ENCODE peak calls at places on chromosomes 13 and 19, in seven cellular contexts. C is uterus, X is esophagus muscularis mucosa, M is B cell, Z is fibroblast of lung, B is H9, Q is MCF 10A. U is an unnamed sample.

GRCh38 chr13:63696055-63696454 is 2280.4 kb upstream of the PCDH20 start:
- DNase-seq in C (no peak), X (no peak), M (no peak), Z (peak), B (no peak), Q (no peak), U (peak)

GRCh38 chr19:29667941-29668340 is 2.7 kb downstream of the PLEKHF1 start:
- DNase-seq in C (no peak), X (no peak), M (no peak), Z (no peak), B (no peak), Q (no peak), U (no peak)

GRCh38 chr19:44677019-44677809 is 5.9 kb downstream of the CEACAM19 start:
- DNase-seq in C (no peak), X (no peak), M (no peak), Z (peak), B (peak), Q (peak), U (peak)

GRCh38 chr19:13060233-13060963 is 42.3 kb downstream of the LYL1 start:
- DNase-seq in C (peak), X (no peak), M (no peak), Z (peak), B (no peak), Q (no peak), U (no peak)

GRCh38 chr13:99398916-99399622 is 91.9 kb upstream of the GPR183 start:
- DNase-seq in C (no peak), X (no peak), M (no peak), Z (no peak), B (no peak), Q (no peak), U (no peak)

GRCh38 chr13:74056829-74057564 is 77.2 kb downstream of the KLF12 start:
- DNase-seq in C (peak), X (no peak), M (no peak), Z (no peak), B (no peak), Q (no peak), U (no peak)

GRCh38 chr13:47933688-47934011 is 67.4 kb downstream of the SUCLA2 start:
- DNase-seq in C (no peak), X (no peak), M (no peak), Z (peak), B (no peak), Q (peak), U (no peak)

GRCh38 chr13:38624822-38625221 is 62.1 kb upstream of the FREM2 start:
- DNase-seq in C (no peak), X (no peak), M (no peak), Z (no peak), B (peak), Q (no peak), U (no peak)

GRCh38 chr19:7738023-7738422 is 6.1 kb upstream of the CLEC4G start:
- DNase-seq in C (no peak), X (no peak), M (no peak), Z (no peak), B (no peak), Q (no peak), U (no peak)

GRCh38 chr19:50968709-50969412 is 530 bp downstream of the KLK6 start:
- DNase-seq in C (no peak), X (no peak), M (no peak), Z (no peak), B (no peak), Q (no peak), U (no peak)

GRCh38 chr13:25846227-25846984 is 205.4 kb downstream of the SHISA2 start:
- DNase-seq in C (no peak), X (no peak), M (no peak), Z (peak), B (no peak), Q (peak), U (no peak)

GRCh38 chr19:46881092-46881491 is 20.3 kb downstream of the ARHGAP35 start:
- DNase-seq in C (no peak), X (no peak), M (no peak), Z (no peak), B (no peak), Q (no peak), U (no peak)

GRCh38 chr13:46126552-46127171 is 21.8 kb upstream of the CPB2 start:
- DNase-seq in C (peak), X (no peak), M (peak), Z (peak), B (peak), Q (peak), U (no peak)

GRCh38 chr13:110281736-110282135 is 25.2 kb downstream of the COL4A1 start:
- DNase-seq in C (no peak), X (no peak), M (no peak), Z (no peak), B (no peak), Q (no peak), U (no peak)

GRCh38 chr19:3450796-3451411 is 29.4 kb downstream of the SMIM24 start:
- DNase-seq in C (peak), X (peak), M (no peak), Z (peak), B (no peak), Q (peak), U (peak)

GRCh38 chr13:43196171-43196611 is 172.8 kb downstream of the DNAJC15 start:
- DNase-seq in C (peak), X (no peak), M (no peak), Z (no peak), B (no peak), Q (peak), U (peak)

GRCh38 chr19:35905178-35905727 is 2.8 kb downstream of the TYROBP start:
- DNase-seq in C (no peak), X (no peak), M (no peak), Z (peak), B (no peak), Q (no peak), U (no peak)

GRCh38 chr13:74219571-74219970 is 85.4 kb upstream of the KLF12 start:
- DNase-seq in C (no peak), X (no peak), M (no peak), Z (peak), B (no peak), Q (no peak), U (no peak)

GRCh38 chr13:33383724-33384577 is 98.4 kb upstream of the STARD13 start:
- DNase-seq in C (no peak), X (no peak), M (no peak), Z (no peak), B (no peak), Q (no peak), U (no peak)

GRCh38 chr19:36169084-36169760 is 17.0 kb upstream of the COX7A1 start:
- DNase-seq in C (no peak), X (no peak), M (no peak), Z (no peak), B (no peak), Q (no peak), U (peak)

GRCh38 chr13:20331419-20331818 is 99.3 kb upstream of the GJB6 start:
- DNase-seq in C (no peak), X (no peak), M (no peak), Z (no peak), B (no peak), Q (no peak), U (no peak)
- TF ChIP-seq CTCF in C (no peak), X (no peak), M (no peak), Z (no peak), B (peak), Q (no peak), U (peak)

DNA sequence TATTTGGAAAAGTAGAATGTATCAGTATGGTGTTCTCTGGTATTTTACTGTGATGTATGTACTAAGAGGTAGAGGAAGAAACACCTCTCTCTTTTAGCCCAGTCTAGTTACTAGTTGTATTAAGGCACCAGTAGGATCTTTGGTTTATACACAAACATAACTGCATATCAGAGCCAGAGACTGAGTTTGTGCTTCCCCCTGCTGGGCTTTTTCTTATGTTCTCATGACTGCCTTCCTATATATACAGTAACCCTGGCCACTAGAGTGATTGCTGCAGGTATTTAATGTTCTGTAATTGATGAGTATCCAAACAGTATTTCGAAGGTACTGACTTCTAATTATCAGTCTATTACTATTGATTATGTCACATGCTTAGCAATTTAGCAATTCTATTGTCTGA is 202.5 kb upstream of the KLHL1 start:
- DNase-seq in C (no peak), X (no peak), M (no peak), Z (peak), B (no peak), Q (peak), U (peak)
- TF ChIP-seq CTCF in C (no peak), X (no peak), M (no peak), Z (no peak), B (peak), Q (peak), U (peak)

GRCh38 chr19:48006762-48007161 is 12.3 kb downstream of the ELSPBP1 start:
- DNase-seq in C (no peak), X (no peak), M (no peak), Z (no peak), B (peak), Q (no peak), U (no peak)
- TF ChIP-seq CTCF in C (no peak), X (no peak), M (peak), Z (no peak), B (peak), Q (peak), U (no peak)

GRCh38 chr19:10260141-10260584 is 8.1 kb downstream of the MRPL4 start:
- DNase-seq in C (no peak), X (no peak), M (no peak), Z (peak), B (no peak), Q (peak), U (no peak)

GRCh38 chr19:10256970-10257615 is 5.1 kb downstream of the MRPL4 start:
- DNase-seq in C (no peak), X (no peak), M (no peak), Z (no peak), B (no peak), Q (no peak), U (no peak)

GRCh38 chr19:10256551-10256950 is 4.5 kb downstream of the MRPL4 start:
- DNase-seq in C (no peak), X (no peak), M (no peak), Z (no peak), B (no peak), Q (no peak), U (no peak)

GRCh38 chr19:10258080-10258710 is 6.2 kb downstream of the MRPL4 start:
- DNase-seq in C (no peak), X (no peak), M (no peak), Z (no peak), B (no peak), Q (no peak), U (no peak)

GRCh38 chr19:10259162-10259905 is 7.3 kb downstream of the MRPL4 start:
- DNase-seq in C (peak), X (no peak), M (peak), Z (peak), B (peak), Q (peak), U (peak)
- TF ChIP-seq CTCF in C (peak), X (peak), M (peak), Z (peak), B (peak), Q (peak), U (peak)

DNA sequence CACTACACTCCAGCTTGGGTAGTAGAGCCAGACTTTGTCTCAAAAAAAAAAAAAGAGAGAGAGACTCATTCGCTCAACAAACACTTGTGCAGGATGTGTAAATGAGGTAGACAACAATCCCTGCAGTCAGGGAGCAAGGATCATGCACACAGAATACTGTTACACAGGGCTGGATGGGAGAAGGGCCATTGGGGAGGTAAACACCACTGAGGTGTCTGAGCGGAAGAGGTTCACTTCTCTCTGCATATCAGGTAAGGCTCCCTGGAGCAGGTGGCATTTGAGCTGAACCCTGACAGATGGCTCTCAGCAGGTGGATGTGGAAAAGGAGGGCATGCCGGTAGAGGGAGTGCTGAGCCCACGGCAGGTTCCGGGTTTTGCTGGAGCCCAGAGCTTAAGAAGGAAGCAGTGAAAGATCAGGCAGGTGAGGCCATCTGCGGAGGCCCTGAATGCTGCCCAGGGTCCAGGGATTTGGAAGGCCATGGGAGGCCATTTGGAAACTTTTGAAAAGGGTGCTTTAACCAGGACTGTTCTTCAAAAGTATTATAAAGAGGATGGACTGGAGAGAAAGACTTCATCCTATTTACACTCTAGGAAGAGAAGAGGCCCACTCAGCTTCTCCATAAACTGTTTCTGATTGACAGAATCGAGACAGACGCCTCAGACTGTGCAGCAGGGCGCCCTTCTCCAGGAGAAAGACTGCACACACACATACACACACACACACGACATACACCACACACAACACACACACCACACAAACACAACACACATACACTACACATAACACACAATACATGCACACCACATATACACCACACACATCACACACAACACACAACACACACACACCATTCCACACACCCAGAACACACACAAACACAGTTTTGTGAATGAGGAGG is 199.4 kb downstream of the USP12 start:
- DNase-seq in C (no peak), X (no peak), M (no peak), Z (no peak), B (peak), Q (peak), U (no peak)
- TF ChIP-seq CTCF in C (no peak), X (no peak), M (no peak), Z (no peak), B (peak), Q (peak), U (peak)

DNA sequence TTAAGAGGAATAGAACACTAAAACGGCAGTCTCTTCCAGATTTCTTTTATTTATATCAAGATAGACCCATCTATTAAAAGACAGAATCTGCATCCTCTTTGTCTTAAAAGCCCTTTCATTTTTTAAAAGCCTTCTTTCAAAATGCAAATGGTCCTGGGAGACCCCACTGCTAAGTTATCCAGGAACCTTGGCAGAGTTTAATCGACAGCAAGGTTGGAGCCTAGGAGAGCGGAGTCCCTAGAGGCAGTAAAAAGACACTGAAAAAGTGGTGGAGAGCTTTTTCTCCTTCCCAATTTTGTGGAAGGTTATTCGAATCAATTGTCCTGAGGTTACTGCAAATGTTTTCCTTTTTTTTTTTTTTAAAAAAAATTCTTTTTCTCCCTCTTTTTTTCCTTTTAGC is 294.7 kb downstream of the NALCN start:
- DNase-seq in C (no peak), X (no peak), M (no peak), Z (no peak), B (no peak), Q (no peak), U (no peak)
- TF ChIP-seq CTCF in C (no peak), X (no peak), M (no peak), Z (no peak), B (peak), Q (no peak), U (no peak)

U was measured in retinal pigment epithelial cell.